ENCODE peak calls at places on chromosomes 5 and 9, in ten cellular contexts. Q, V, L, J, N, G, H, Z, S and U are unnamed samples.

GRCh38 chr5:94884294-94884693 is 265.8 kb downstream of the SLF1 start:
- DNase-seq in G (no peak), N (no peak), J (no peak), Z (peak), L (no peak), H (no peak), V (no peak), S (peak), Q (no peak), U (peak)

GRCh38 chr5:132254321-132254977 is 3.0 kb upstream of the PDLIM4 start:
- DNase-seq in H (no peak), Q (no peak), G (peak), Z (no peak), N (peak), J (no peak), V (no peak), S (no peak), L (peak), U (no peak)

GRCh38 chr9:14031015-14031414 is 282.9 kb downstream of the NFIB start:
- DNase-seq in V (peak), J (no peak), N (peak), G (peak), Z (peak), Q (no peak), H (no peak), L (peak), S (peak), U (peak)

GRCh38 chr5:424259-425110 is 18.5 kb upstream of the EXOC3 start:
- DNase-seq in G (no peak), Z (peak), H (no peak), Q (no peak), S (no peak), V (no peak), N (peak), L (no peak), J (no peak), U (no peak)

GRCh38 chr5:88787856-88788255 is 95.1 kb downstream of the MEF2C start:
- DNase-seq in N (no peak), V (no peak), Z (no peak), S (no peak), H (no peak), G (no peak), J (no peak), Q (no peak), L (no peak), U (peak)

GRCh38 chr9:134288731-134289130 is 37.5 kb upstream of the RXRA start:
- DNase-seq in G (no peak), V (no peak), N (no peak), L (peak), S (no peak), Z (no peak), H (no peak), Q (no peak), J (no peak), U (no peak)

GRCh38 chr9:79001012-79001411 is 570.8 kb upstream of the TLE4 start:
- DNase-seq in V (no peak), N (no peak), Z (no peak), L (no peak), H (no peak), G (no peak), J (no peak), S (no peak), Q (no peak), U (no peak)

GRCh38 chr9:7342229-7342628 is 457.3 kb downstream of the DMAC1 start:
- DNase-seq in G (no peak), Q (no peak), L (no peak), Z (no peak), V (peak), S (peak), N (no peak), H (no peak), J (no peak), U (peak)

GRCh38 chr5:175246242-175246891 is 197.6 kb downstream of the DRD1 start:
- DNase-seq in Z (peak), Q (no peak), J (no peak), H (no peak), V (peak), S (peak), N (no peak), L (no peak), G (no peak), U (peak)

GRCh38 chr5:154523104-154523503 is 45.1 kb upstream of the HAND1 start:
- DNase-seq in S (no peak), H (no peak), V (no peak), Z (no peak), G (no peak), J (no peak), Q (no peak), N (no peak), L (no peak), U (no peak)

GRCh38 chr5:156148307-156148706 is 178.7 kb upstream of the SGCD start:
- DNase-seq in H (no peak), N (no peak), Q (no peak), J (no peak), Z (no peak), S (no peak), G (no peak), V (peak), L (no peak), U (no peak)

GRCh38 chr5:127930311-127930710 is 153.3 kb upstream of the SLC12A2 start:
- DNase-seq in L (no peak), J (no peak), H (no peak), V (no peak), Z (no peak), S (peak), N (no peak), Q (no peak), G (peak), U (peak)

GRCh38 chr9:88387733-88388202 is 476 bp upstream of the SPIN1 start:
- DNase-seq in H (peak), Z (peak), L (peak), V (peak), G (no peak), J (peak), S (peak), N (peak), Q (peak), U (peak)

GRCh38 chr5:126002222-126002897 is 420.8 kb upstream of the GRAMD2B start:
- DNase-seq in Z (peak), Q (no peak), V (peak), N (peak), H (peak), J (no peak), G (peak), S (peak), L (peak), U (peak)

GRCh38 chr5:155728857-155729683 is 597.9 kb upstream of the SGCD start:
- DNase-seq in Z (peak), V (peak), Q (no peak), S (no peak), J (peak), L (peak), G (peak), H (no peak), N (peak), U (peak)

GRCh38 chr5:35876922-35877321 is 20.2 kb downstream of the IL7R start:
- DNase-seq in G (no peak), Q (no peak), S (no peak), N (no peak), H (no peak), Z (peak), J (no peak), V (peak), L (no peak), U (peak)

GRCh38 chr5:163458778-163459405 is 1.0 kb downstream of the NUDCD2 start:
- DNase-seq in L (no peak), S (no peak), G (no peak), N (no peak), J (no peak), Q (no peak), V (peak), Z (no peak), H (no peak), U (no peak)

GRCh38 chr9:126802343-126803059 is 2.3 kb upstream of the ZBTB43 start:
- DNase-seq in N (no peak), S (no peak), Q (no peak), V (no peak), Z (no peak), L (no peak), J (no peak), H (no peak), G (no peak), U (no peak)

GRCh38 chr5:50623666-50624065 is 42.8 kb upstream of the PARP8 start:
- DNase-seq in S (no peak), H (no peak), J (no peak), G (no peak), Q (no peak), V (no peak), L (no peak), N (no peak), Z (peak), U (no peak)

GRCh38 chr5:65247594-65247993 is 234.1 kb downstream of the ADAMTS6 start:
- DNase-seq in S (no peak), N (no peak), J (no peak), Z (no peak), V (no peak), L (no peak), G (no peak), H (no peak), Q (no peak), U (no peak)

GRCh38 chr9:38339496-38339895 is 53.0 kb upstream of the ALDH1B1 start:
- DNase-seq in G (no peak), Q (no peak), S (peak), Z (peak), L (no peak), J (no peak), H (peak), V (peak), N (no peak), U (peak)

GRCh38 chr5:149224282-149224681 is 47.4 kb upstream of the AFAP1L1 start:
- DNase-seq in S (no peak), L (peak), Z (no peak), J (no peak), Q (no peak), V (no peak), G (peak), N (no peak), H (peak), U (no peak)

GRCh38 chr5:144421411-144421810 is 250.7 kb downstream of the KCTD16 start:
- DNase-seq in S (no peak), L (no peak), G (no peak), H (no peak), N (no peak), Q (no peak), Z (no peak), V (no peak), J (no peak), U (no peak)

GRCh38 chr5:96036301-96036700 is 74.7 kb upstream of the ELL2 start:
- DNase-seq in L (no peak), J (no peak), S (no peak), G (no peak), V (no peak), Q (no peak), Z (no peak), H (no peak), N (no peak), U (no peak)

GRCh38 chr9:4662108-4662988 is at the start of gene PLPP6:
- DNase-seq in G (peak), Q (peak), Z (peak), J (peak), H (peak), V (peak), L (peak), N (peak), S (peak), U (peak)

GRCh38 chr5:74864823-74865222 is 1.4 kb downstream of the FAM169A start:
- DNase-seq in N (no peak), H (peak), L (no peak), G (no peak), Z (no peak), S (no peak), V (no peak), Q (no peak), J (no peak), U (no peak)

GRCh38 chr5:36683821-36684434 is 77.5 kb downstream of the SLC1A3 start:
- DNase-seq in L (peak), V (peak), Z (peak), H (no peak), G (peak), S (no peak), Q (no peak), J (no peak), N (no peak), U (peak)

GRCh38 chr5:73663860-73664240 is 37.9 kb downstream of the ARHGEF28 start:
- DNase-seq in G (no peak), S (no peak), L (no peak), J (no peak), N (no peak), Q (no peak), V (no peak), H (no peak), Z (no peak), U (no peak)

GRCh38 chr9:113474372-113474771 is 10.8 kb downstream of the RGS3 start:
- DNase-seq in H (no peak), Q (no peak), L (no peak), G (no peak), Z (no peak), S (no peak), N (no peak), V (no peak), J (no peak), U (no peak)

GRCh38 chr5:177333420-177334154 is 17.9 kb downstream of the LMAN2 start:
- DNase-seq in H (no peak), Q (no peak), L (no peak), S (no peak), Z (no peak), J (no peak), V (no peak), N (no peak), G (no peak), U (no peak)

GRCh38 chr9:92671323-92671722 is 1.4 kb upstream of the IPPK start:
- DNase-seq in N (peak), G (peak), J (no peak), Q (no peak), H (no peak), V (peak), L (peak), S (peak), Z (peak), U (peak)
- H3K4me3 ChIP-seq in N (no peak), G (no peak), J (peak), Q (no peak), H (peak), V (peak), L (peak), S (peak), Z (peak), U (peak)

GRCh38 chr5:68151812-68152211 is 63.7 kb upstream of the PIK3R1 start:
- DNase-seq in N (no peak), J (no peak), G (no peak), H (no peak), S (no peak), Q (no peak), V (no peak), L (no peak), Z (no peak), U (no peak)

GRCh38 chr5:68147659-68148058 is 67.9 kb upstream of the PIK3R1 start:
- DNase-seq in L (no peak), G (no peak), J (no peak), S (no peak), N (no peak), V (no peak), H (no peak), Q (no peak), Z (peak), U (no peak)

GRCh38 chr5:68148096-68148495 is 67.5 kb upstream of the PIK3R1 start:
- DNase-seq in V (no peak), S (no peak), J (no peak), Q (no peak), L (no peak), Z (no peak), G (no peak), N (no peak), H (no peak), U (no peak)

GRCh38 chr5:68154119-68154857 is 61.3 kb upstream of the PIK3R1 start:
- DNase-seq in N (no peak), S (no peak), V (no peak), L (no peak), J (no peak), G (no peak), Z (no peak), Q (no peak), H (no peak), U (no peak)

GRCh38 chr5:68149189-68149588 is 66.4 kb upstream of the PIK3R1 start:
- DNase-seq in L (no peak), Z (peak), S (peak), Q (no peak), G (no peak), N (no peak), V (peak), J (no peak), H (no peak), U (peak)
- H3K4me3 ChIP-seq in L (no peak), Z (no peak), S (no peak), Q (no peak), G (no peak), N (no peak), V (no peak), J (no peak), H (no peak), U (no peak)

DNA sequence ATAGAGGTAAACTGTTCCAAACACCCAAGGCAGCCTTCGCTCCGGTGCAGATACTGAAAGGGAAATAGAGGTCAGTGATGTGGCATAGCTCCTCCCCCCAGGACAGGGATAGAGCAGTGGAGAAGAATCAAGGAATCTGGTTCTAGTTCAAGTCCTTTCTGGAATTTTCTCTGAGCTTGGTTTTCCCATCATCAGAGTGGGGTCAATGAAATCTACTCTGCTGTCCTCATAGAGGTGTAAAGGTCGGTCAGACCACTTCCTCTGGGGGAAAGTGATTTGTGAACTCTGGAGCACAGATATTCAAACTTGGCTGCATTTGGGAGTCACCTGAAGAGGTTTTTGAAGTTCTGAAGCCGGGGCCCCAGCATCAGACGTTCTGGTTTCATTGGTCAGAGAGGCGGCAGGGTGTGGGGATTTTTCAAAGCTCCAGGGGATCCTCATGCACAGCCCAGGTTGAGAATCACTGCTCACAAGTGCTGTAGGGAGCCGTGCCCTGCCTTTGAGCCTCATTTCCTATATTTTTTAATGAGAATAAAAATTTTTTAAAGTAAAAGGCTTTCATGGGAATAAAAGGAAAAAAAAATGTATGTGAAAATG is 105.7 kb upstream of the RAD23B start:
- DNase-seq in L (no peak), S (no peak), V (no peak), J (no peak), G (no peak), N (no peak), Z (no peak), Q (no peak), H (no peak), U (no peak)
- H3K4me3 ChIP-seq in L (no peak), S (no peak), V (no peak), J (no peak), G (no peak), N (no peak), Z (no peak), Q (no peak), H (no peak), U (no peak)

GRCh38 chr5:180213657-180214207 is 4.7 kb upstream of the RASGEF1C start:
- DNase-seq in Z (no peak), Q (no peak), H (no peak), L (no peak), V (no peak), J (no peak), S (no peak), N (no peak), G (no peak), U (no peak)

GRCh38 chr5:180215738-180216630 is 7.0 kb upstream of the RASGEF1C start:
- DNase-seq in Q (no peak), J (no peak), Z (no peak), S (no peak), G (no peak), V (no peak), N (no peak), H (no peak), L (no peak), U (no peak)

GRCh38 chr5:180216646-180217171 is 7.7 kb upstream of the RASGEF1C start:
- DNase-seq in H (no peak), V (no peak), N (no peak), S (no peak), G (no peak), Q (no peak), J (no peak), L (no peak), Z (no peak), U (no peak)

GRCh38 chr5:180213256-180213600 is 4.2 kb upstream of the RASGEF1C start:
- DNase-seq in V (no peak), G (no peak), J (no peak), H (no peak), L (no peak), Z (no peak), N (no peak), Q (no peak), S (no peak), U (no peak)

GRCh38 chr5:180214870-180215737 is 6.1 kb upstream of the RASGEF1C start:
- DNase-seq in Z (no peak), G (no peak), L (no peak), S (no peak), H (no peak), J (no peak), Q (no peak), V (no peak), N (no peak), U (no peak)
- H3K4me3 ChIP-seq in Z (no peak), G (no peak), L (no peak), S (no peak), H (no peak), J (no peak), Q (no peak), V (no peak), N (no peak), U (no peak)